ENCODE peak calls at places on chromosomes 16 and 17, in four cellular contexts. C, M, E and J are unnamed samples.

GRCh38 chr16:11742041-11742535 is 569 bp downstream of the TXNDC11 start:
- DNase-seq in C (peak; percentile 56), M (no peak), E (peak; percentile 61), J (no peak)

GRCh38 chr16:70511833-70512232 is 11.5 kb downstream of the COG4 start:
- DNase-seq in C (no peak), M (no peak), E (no peak), J (no peak)

GRCh38 chr17:29782917-29783316 is 147.1 kb downstream of the SSH2 start:
- DNase-seq in C (no peak), M (no peak), E (no peak), J (no peak)

GRCh38 chr16:57630931-57631845 is 2.8 kb downstream of the ADGRG1 start:
- DNase-seq in C (no peak), M (no peak), E (no peak), J (no peak)

GRCh38 chr16:52002021-52002420 is 544.9 kb downstream of the TOX3 start:
- DNase-seq in C (no peak), M (no peak), E (no peak), J (no peak)

GRCh38 chr17:65018612-65019290 is 37.8 kb downstream of the GNA13 start:
- DNase-seq in C (no peak), M (peak; percentile 42), E (no peak), J (no peak)

GRCh38 chr17:43018008-43018853 is 4.0 kb downstream of the VAT1 start:
- DNase-seq in C (no peak), M (no peak), E (no peak), J (no peak)

GRCh38 chr17:9021985-9022552 is 759 bp downstream of the NTN1 start:
- DNase-seq in C (no peak), M (peak; percentile 31), E (no peak), J (no peak)

GRCh38 chr16:69712914-69713581 is 13.3 kb downstream of the NQO1 start:
- DNase-seq in C (no peak), M (no peak), E (no peak), J (no peak)

GRCh38 chr16:53504161-53504663 is 1.2 kb upstream of the AKTIP start:
- DNase-seq in C (peak; percentile 63), M (peak; percentile 83), E (peak; percentile 66), J (no peak)

GRCh38 chr16:49745434-49745833 is 110.5 kb downstream of the ZNF423 start:
- DNase-seq in C (no peak), M (no peak), E (no peak), J (no peak)

GRCh38 chr16:20300312-20301097 is 26.8 kb downstream of the GP2 start:
- DNase-seq in C (peak; percentile 39), M (peak; percentile 41), E (no peak), J (no peak)

GRCh38 chr17:64128787-64129514 is 993 bp downstream of the ERN1 start:
- DNase-seq in C (peak; percentile 58), M (peak; percentile 53), E (peak; percentile 38), J (no peak)

GRCh38 chr16:66899310-66899944 is 19.1 kb downstream of the PDP2 start:
- DNase-seq in C (no peak), M (peak; percentile 42), E (peak; percentile 60), J (no peak)

GRCh38 chr17:65902165-65902564 is 289.8 kb downstream of the CEP112 start:
- DNase-seq in C (no peak), M (no peak), E (no peak), J (no peak)

GRCh38 chr17:55783684-55784245 is 32.9 kb downstream of the PCTP start:
- DNase-seq in C (no peak), M (peak; percentile 57), E (no peak), J (no peak)

GRCh38 chr16:78957328-78958100 is 643.0 kb downstream of the MAF start:
- DNase-seq in C (no peak), M (no peak), E (peak; percentile 59), J (no peak)

GRCh38 chr16:89922884-89923639 is at the start of gene TUBB3:
- DNase-seq in C (peak; percentile 81), M (peak; percentile 79), E (peak; percentile 50), J (no peak)

GRCh38 chr16:29821663-29822115 is 1.4 kb downstream of the MVP start:
- DNase-seq in C (no peak), M (peak; percentile 86), E (peak; percentile 64), J (no peak)

GRCh38 chr17:59972778-59973177 is 8.2 kb upstream of the RNFT1 start:
- DNase-seq in C (no peak), M (peak; percentile 22), E (no peak), J (no peak)

GRCh38 chr17:42456223-42457106 is 2.2 kb upstream of the ATP6V0A1 start:
- DNase-seq in C (no peak), M (peak; percentile 85), E (no peak), J (peak; percentile 53)

GRCh38 chr16:29743827-29744531 is 1.8 kb downstream of the C16orf54 start:
- DNase-seq in C (no peak), M (no peak), E (no peak), J (no peak)

GRCh38 chr16:28182183-28182582 is 29.6 kb downstream of the XPO6 start:
- DNase-seq in C (no peak), M (peak; percentile 54), E (no peak), J (no peak)

GRCh38 chr17:17511971-17512858 is 16.0 kb upstream of the RASD1 start:
- DNase-seq in C (no peak), M (peak; percentile 89), E (peak; percentile 7), J (peak; percentile 75)

GRCh38 chr16:14309906-14310305 is 238.8 kb downstream of the MRTFB start:
- DNase-seq in C (no peak), M (peak; percentile 80), E (no peak), J (no peak)

GRCh38 chr16:82152641-82153094 is 17.4 kb downstream of the MPHOSPH6 start:
- DNase-seq in C (no peak), M (no peak), E (no peak), J (no peak)

GRCh38 chr16:3134338-3135119 is at the start of gene ZNF213:
- DNase-seq in C (peak; percentile 96), M (peak; percentile 97), E (peak; percentile 92), J (peak; percentile 87)

GRCh38 chr16:3129137-3130131 is 5.4 kb upstream of the ZNF213 start:
- DNase-seq in C (peak; percentile 79), M (peak; percentile 87), E (peak; percentile 68), J (no peak)

GRCh38 chr16:3135120-3135715 is 389 bp downstream of the ZNF213 start:
- DNase-seq in C (no peak), M (no peak), E (no peak), J (no peak)

GRCh38 chr16:3127745-3128144 is 7.1 kb upstream of the ZNF213 start:
- DNase-seq in C (no peak), M (no peak), E (no peak), J (no peak)

GRCh38 chr16:3131755-3132377 is 3.0 kb upstream of the ZNF213 start:
- DNase-seq in C (no peak), M (no peak), E (no peak), J (no peak)
- TF ChIP-seq CTCF in C (peak; percentile 37), M (peak; percentile 50), E (peak; percentile 17), J (peak; percentile 75)

GRCh38 chr17:49363251-49363650 is 1.2 kb upstream of the ZNF652 start:
- DNase-seq in C (no peak), M (no peak), E (no peak), J (no peak)
- H3K4me3 ChIP-seq in C (no peak overlapping the region), M (no peak overlapping the region), E (no peak overlapping the region), J (no peak overlapping the region)

DNA sequence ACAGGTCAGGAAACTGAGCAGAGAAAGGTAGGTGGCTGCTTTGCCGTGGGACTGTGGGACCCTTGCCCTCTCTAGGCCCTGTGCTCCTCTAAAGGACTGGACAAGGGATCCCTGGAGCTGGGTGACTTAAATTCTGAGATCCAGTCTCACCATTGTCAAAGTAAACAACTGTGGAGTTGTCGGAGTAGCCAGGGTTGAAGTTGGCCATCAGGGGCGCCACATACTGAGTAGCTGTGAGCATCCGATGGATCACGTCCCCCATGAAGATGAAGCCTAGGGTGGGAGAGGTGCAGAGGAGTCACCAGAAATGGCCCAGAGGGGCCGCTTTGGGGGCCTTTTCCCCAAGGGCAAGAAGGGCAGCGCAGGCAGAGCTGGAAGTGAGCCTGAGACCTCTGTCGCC is 43.5 kb downstream of the PLXDC1 start:
- DNase-seq in C (no peak), M (no peak), E (no peak), J (no peak)
- TF ChIP-seq CTCF in C (no peak), M (no peak), E (no peak), J (no peak)

DNA sequence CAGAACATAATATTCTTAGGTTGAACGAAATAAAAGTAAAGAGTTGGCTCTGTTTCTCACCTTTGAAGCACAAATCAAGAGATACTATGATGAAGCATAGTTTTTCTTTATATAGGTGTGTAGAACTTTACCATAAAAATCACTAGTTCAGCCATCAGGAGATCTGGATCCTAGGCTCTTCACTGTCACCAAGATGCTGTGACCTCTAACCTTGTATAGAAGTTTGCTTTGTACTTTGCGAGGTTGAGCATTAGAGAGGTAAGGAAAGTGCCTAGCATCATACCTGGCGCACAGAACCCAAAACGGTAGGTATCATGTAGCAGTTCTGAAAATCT is 553 bp upstream of the CDC6 start:
- DNase-seq in C (no peak), M (no peak), E (no peak), J (no peak)
- H3K4me3 ChIP-seq in C (peak overlapping the region; percentile 69), M (no peak overlapping the region), E (no peak overlapping the region), J (peak overlapping the region; percentile 21)

DNA sequence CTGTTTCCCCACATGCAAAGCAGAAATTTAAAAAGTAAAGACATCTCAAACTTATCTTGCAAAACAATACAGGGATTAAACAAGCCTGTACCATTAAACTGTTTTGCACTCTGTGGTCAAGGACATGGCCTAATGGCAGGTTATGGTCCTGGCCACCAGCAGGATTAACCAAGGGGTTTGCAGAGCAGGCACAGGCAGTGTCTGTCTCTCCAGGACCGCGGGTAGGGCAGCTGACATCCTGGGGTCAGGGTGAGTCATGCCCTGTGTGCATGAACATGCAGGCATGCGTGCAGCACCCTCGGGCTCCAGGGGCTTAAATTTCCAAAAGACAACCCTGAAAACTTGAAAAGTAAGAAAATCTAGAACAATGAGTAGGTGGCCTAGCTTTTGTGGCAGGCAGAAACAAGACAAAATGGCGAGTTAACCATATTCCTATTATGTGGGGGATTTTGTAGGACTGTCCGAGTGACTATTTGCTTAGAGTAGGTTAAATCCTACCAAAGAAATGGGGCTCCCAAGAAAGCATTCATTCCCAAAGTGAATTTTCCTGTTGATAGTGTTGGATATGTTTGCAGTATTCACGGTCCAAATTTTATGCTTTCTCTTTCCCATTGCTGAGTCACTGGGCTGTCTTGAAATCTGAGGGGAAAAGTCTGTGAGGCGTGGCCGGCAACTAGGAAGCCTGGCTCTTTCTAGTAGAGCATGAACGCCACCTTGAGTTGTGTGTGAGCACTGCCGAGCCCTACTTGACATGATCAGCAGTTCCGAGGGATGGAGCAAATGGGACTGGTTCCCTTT is 158.4 kb upstream of the FAM20A start:
- DNase-seq in C (peak; percentile 90), M (peak; percentile 91), E (peak; percentile 89), J (peak; percentile 65)
- TF ChIP-seq CTCF in C (peak; percentile 84), M (peak; percentile 99), E (peak; percentile 92), J (peak; percentile 91)

GRCh38 chr17:79024901-79025737 is 1.1 kb downstream of the C1QTNF1 start:
- DNase-seq in C (peak; percentile 29), M (no peak), E (no peak), J (no peak)
- H3K4me3 ChIP-seq in C (peak overlapping the region; percentile 54), M (peak overlapping the region; percentile 68), E (peak overlapping the region; percentile 67), J (peak overlapping the region; percentile 59)